ENCODE peak calls at places on chromosome 12, in five cellular contexts. L is transverse colon, G is mesenchymal stem cell, C is stomach, E is GM23248. I is an unnamed sample. For H3K4me1, the result is how much of the 10 kb centered on the place peaks cover.

GRCh38 chr12:58419182-58419760 is 477.9 kb downstream of the ATP23 start:
- DNase-seq in L (no peak), G (no peak), C (peak), E (no peak), I (no peak)

GRCh38 chr12:113250045-113250444 is 28.8 kb downstream of the TPCN1 start:
- DNase-seq in L (no peak), G (no peak), C (no peak), E (no peak), I (no peak)

GRCh38 chr12:113347107-113347506 is 11.3 kb upstream of the PLBD2 start:
- DNase-seq in L (no peak), G (no peak), C (no peak), E (no peak), I (no peak)

GRCh38 chr12:5083955-5084849 is 40.5 kb downstream of the KCNA5 start:
- DNase-seq in L (no peak), G (peak), C (no peak), E (peak), I (no peak)

GRCh38 chr12:38892090-38892786 is 13.2 kb downstream of the CPNE8 start:
- DNase-seq in L (peak), G (peak), C (peak), E (peak), I (peak)

GRCh38 chr12:98516184-98516873 is 939 bp downstream of the TMPO start:
- DNase-seq in L (peak), G (peak), C (peak), E (peak), I (peak)

GRCh38 chr12:131882804-131883520 is 11.5 kb upstream of the ULK1 start:
- DNase-seq in L (no peak), G (no peak), C (no peak), E (no peak), I (no peak)

GRCh38 chr12:107760207-107760816 is 625 bp downstream of the PRDM4 start:
- DNase-seq in L (peak), G (peak), C (no peak), E (peak), I (peak)

GRCh38 chr12:6378709-6379427 is 3.5 kb upstream of the SCNN1A start:
- DNase-seq in L (no peak), G (peak), C (no peak), E (no peak), I (no peak)

GRCh38 chr12:53726946-53727309 is 324 bp downstream of the CALCOCO1 start:
- DNase-seq in L (peak), G (peak), C (no peak), E (peak), I (no peak)

GRCh38 chr12:104219908-104220404 is 4.4 kb downstream of the TXNRD1 start:
- DNase-seq in L (peak), G (peak), C (peak), E (peak), I (peak)

GRCh38 chr12:67425394-67425793 is 156.2 kb downstream of the CAND1 start:
- DNase-seq in L (peak), G (no peak), C (no peak), E (no peak), I (no peak)

GRCh38 chr12:98741229-98741614 is 96.1 kb downstream of the APAF1 start:
- DNase-seq in L (no peak), G (no peak), C (no peak), E (peak), I (peak)

GRCh38 chr12:27498761-27499160 is 25.2 kb upstream of the PPFIBP1 start:
- DNase-seq in L (no peak), G (peak), C (no peak), E (no peak), I (no peak)

GRCh38 chr12:54251667-54252284 is 28.1 kb downstream of the CBX5 start:
- DNase-seq in L (no peak), G (peak), C (no peak), E (peak), I (no peak)

GRCh38 chr12:52713960-52714886 is 10.9 kb upstream of the KRT77 start:
- DNase-seq in L (no peak), G (no peak), C (no peak), E (peak), I (no peak)

GRCh38 chr12:6276936-6277615 is 33.4 kb upstream of the PLEKHG6 start:
- DNase-seq in L (peak), G (peak), C (no peak), E (peak), I (peak)

GRCh38 chr12:122001379-122002209 is 20.1 kb upstream of the BCL7A start:
- DNase-seq in L (no peak), G (no peak), C (no peak), E (no peak), I (peak)

GRCh38 chr12:102120886-102121285 is 903 bp downstream of the PARPBP start:
- DNase-seq in L (no peak), G (peak), C (no peak), E (peak), I (peak)

GRCh38 chr12:99966429-99966828 is 18.3 kb downstream of the ANKS1B start:
- DNase-seq in L (no peak), G (no peak), C (no peak), E (no peak), I (no peak)

GRCh38 chr12:68446896-68447806 is 115.0 kb upstream of the MDM1 start:
- DNase-seq in L (no peak), G (no peak), C (no peak), E (peak), I (no peak)

GRCh38 chr12:128771681-128772080 is 52.1 kb downstream of the SLC15A4 start:
- DNase-seq in L (no peak), G (no peak), C (no peak), E (peak), I (no peak)

GRCh38 chr12:27779416-27779815 is 617 bp upstream of the KLHL42 start:
- DNase-seq in L (peak), G (peak), C (no peak), E (peak), I (no peak)

GRCh38 chr12:115388139-115388538 is 704.2 kb upstream of the TBX3 start:
- DNase-seq in L (no peak), G (no peak), C (no peak), E (no peak), I (no peak)

GRCh38 chr12:91381309-91381804 is 198.7 kb upstream of the DCN start:
- DNase-seq in L (no peak), G (peak), C (peak), E (peak), I (peak)

GRCh38 chr12:23810327-23810902 is 139.1 kb downstream of the SOX5 start:
- DNase-seq in L (no peak), G (no peak), C (no peak), E (no peak), I (no peak)

GRCh38 chr12:92068441-92068840 is 77.2 kb downstream of the BTG1 start:
- DNase-seq in L (no peak), G (no peak), C (no peak), E (no peak), I (no peak)

GRCh38 chr12:58584885-58585284 is 335.4 kb downstream of the LRIG3 start:
- DNase-seq in L (no peak), G (peak), C (no peak), E (peak), I (no peak)

GRCh38 chr12:8156416-8156815 is 399 bp upstream of the ZNF705A start:
- DNase-seq in L (no peak), G (peak), C (no peak), E (peak), I (no peak)

GRCh38 chr12:24025153-24025798 is 75.8 kb upstream of the SOX5 start:
- DNase-seq in L (no peak), G (peak), C (no peak), E (no peak), I (no peak)

DNA sequence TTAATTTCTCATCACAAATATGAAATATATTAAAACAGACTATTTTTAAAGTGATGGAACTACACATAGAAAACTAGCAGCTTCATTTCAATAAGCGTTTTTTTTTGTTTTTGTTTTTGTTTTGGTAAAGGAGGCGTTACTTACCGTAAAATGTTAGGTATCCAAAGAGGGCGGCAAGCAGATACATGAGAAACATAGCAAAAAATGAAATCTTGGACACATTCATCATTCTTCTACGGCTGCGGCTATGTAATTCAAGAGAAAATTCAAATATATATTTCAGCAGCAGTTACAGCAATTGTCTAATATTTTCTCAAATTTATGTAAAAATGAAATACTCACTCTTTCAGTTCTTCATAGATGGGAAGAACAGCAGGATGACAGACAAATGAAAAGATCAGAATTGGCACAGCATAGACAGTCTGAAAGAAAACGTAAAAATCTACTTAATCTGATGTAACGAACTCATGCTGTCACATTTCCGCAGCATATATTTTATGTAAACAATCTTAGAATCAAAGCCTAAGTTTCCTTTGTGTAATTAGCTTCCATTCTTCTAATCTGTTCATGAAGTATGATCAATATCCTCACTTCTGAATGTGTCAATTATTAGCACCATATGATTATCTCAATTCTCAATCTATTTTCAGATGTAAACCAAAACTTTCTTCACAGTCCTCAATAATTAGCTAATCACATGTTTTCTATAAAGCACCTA is 8.8 kb downstream of the SLC38A2 start:
- DNase-seq in L (no peak), G (no peak), C (no peak), E (no peak), I (no peak)
- H3K4me1 ChIP-seq in L (half or more), G (under half), C (half or more), E (half or more), I (half or more)

DNA sequence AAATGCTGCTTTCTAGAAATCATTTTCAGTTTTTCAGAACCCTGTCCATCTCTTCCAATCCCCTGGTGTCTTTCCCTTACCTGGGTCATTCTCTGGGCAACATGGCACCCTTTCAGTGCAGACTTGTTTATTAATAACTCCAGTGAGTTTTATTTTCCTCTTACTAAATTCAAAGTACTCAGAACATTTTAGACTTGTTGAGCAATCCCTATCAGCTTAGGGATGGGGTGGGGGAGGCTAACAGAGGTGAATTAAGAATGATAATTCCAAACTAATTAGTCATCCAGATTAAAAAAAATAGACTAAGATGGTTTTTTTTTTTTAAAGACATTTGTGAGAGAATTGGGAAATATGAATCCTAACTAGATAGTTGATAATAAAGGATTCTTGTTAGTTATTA is 10.7 kb downstream of the GPRC5A start:
- DNase-seq in L (no peak), G (no peak), C (no peak), E (peak), I (peak)
- H3K4me1 ChIP-seq in L (half or more), G (under half), C (half or more), E (under half), I (under half)

DNA sequence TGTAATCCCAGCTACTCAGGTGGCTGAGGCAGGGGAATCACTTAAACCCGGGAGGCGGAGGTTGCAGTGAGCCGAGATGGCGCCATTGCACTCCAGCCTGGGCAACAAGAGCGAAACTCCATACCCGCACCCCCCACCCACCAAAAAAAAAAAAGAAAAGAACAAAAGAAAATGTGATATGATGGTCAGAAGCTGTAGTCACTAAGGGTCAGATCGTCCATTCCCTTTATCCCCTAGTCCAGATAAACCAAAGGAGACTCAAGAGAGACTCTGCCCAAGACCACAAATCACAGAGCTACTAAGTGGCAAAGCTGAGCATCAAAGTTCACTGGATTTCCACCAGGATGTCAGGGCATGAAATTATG is 3.2 kb downstream of the PPTC7 start:
- DNase-seq in L (no peak), G (no peak), C (no peak), E (no peak), I (no peak)
- H3K4me1 ChIP-seq in L (half or more), G (under half), C (half or more), E (under half), I (under half)

GRCh38 chr12:89700191-89700810 is 8.3 kb downstream of the ATP2B1 start:
- DNase-seq in L (no peak), G (peak), C (no peak), E (no peak), I (no peak)
- H3K4me1 ChIP-seq in L (under half), G (under half), C (under half), E (under half), I (under half)

GRCh38 chr12:11749943-11750690 is 100.6 kb downstream of the ETV6 start:
- DNase-seq in L (no peak), G (no peak), C (no peak), E (no peak), I (no peak)
- H3K4me1 ChIP-seq in L (half or more), G (under half), C (half or more), E (under half), I (under half)

DNA sequence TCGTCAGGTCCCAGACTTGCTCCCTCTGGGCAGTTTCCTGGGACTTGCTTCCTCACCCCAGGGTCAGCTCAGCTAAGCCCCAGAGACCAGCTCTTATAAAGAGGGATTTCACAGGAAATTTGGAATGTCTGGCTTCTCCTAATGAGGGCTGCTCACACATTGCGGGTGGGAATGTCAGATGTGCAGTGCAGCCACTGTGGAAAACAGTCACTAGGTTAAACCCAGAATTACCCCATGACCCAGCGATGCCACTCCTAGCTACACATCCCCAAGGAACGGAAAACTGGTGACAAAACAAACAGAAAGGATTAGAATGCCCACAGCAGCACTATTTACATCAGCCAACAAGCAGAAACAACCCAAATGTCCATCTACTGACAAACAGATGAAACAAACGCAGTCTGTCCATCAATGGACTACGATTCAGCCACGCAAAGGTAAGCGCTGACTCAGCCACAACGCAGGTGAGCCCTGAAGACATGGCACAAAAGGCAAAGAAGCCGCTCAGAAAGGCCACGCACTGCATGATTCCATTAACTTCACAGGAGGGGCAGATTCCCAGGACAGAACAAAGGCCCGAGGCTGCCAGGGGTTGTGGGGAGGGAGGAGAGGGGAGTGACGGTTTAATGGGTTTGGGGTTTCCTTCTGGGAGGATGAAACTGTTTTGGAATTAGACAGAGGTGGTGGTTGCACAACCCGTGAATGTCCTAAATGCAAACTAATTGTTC is 63.0 kb downstream of the NCOR2 start:
- DNase-seq in L (no peak), G (peak), C (no peak), E (no peak), I (no peak)
- H3K4me1 ChIP-seq in L (half or more), G (half or more), C (half or more), E (under half), I (under half)

DNA sequence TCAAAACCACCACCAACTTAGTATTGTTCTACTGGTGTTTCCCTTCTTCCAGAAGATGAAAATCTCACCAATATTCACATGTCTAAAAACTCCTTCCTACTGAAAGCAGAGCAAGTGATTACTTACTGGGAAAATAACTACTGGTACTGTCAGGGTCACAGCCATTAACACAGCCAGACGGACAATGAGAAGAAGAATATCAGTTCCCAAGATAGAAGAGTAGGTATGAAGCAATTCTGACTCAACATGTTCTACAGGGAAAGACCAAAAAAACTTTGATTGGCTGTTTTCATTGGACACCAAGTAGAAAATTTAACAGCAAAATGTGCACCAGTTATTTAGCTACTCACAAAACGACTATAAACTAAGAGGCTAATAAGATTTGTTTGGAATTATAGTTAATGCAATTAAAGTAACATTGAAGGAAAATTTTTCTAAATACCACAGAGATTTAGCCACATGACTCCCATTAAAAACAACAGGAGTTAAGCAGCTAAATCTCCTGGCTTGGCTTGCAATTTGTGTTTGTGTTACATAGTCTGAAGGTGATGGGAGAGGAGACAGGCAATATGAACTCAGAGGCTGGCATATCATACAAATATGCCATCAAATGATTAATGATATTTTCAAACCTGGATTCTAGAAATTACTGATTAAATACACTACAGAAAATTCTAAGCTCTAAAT is 9.5 kb downstream of the SLC38A2 start:
- DNase-seq in L (no peak), G (peak), C (no peak), E (peak), I (no peak)
- H3K4me1 ChIP-seq in L (half or more), G (under half), C (half or more), E (half or more), I (half or more)

GRCh38 chr12:116535241-116535640 is 23.9 kb upstream of the MAP1LC3B2 start:
- DNase-seq in L (no peak), G (no peak), C (no peak), E (no peak), I (no peak)
- H3K4me1 ChIP-seq in L (under half), G (under half), C (under half), E (under half), I (under half)